ENCODE peak calls at places on chromosomes 6 and 20, in five cellular contexts. H is GM12878, S is K562, M is HepG2, Y is H1. D is an unnamed sample.

GRCh38 chr20:50312682-50313187 is 122.1 kb downstream of the CEBPB start:
- DNase-seq in Y (no peak), H (no peak), M (no peak), S (no peak), D (no peak)

GRCh38 chr6:106874481-106874880 is 100.0 kb downstream of the CD24 start:
- DNase-seq in S (no peak), Y (no peak), H (no peak), M (no peak), D (no peak)

GRCh38 chr6:52507557-52508260 is 69.2 kb downstream of the TRAM2 start:
- DNase-seq in M (no peak), H (no peak), Y (no peak), S (peak), D (no peak)

GRCh38 chr20:52665441-52665840 is 306.7 kb upstream of the TSHZ2 start:
- DNase-seq in H (no peak), Y (no peak), M (no peak), S (no peak), D (no peak)

GRCh38 chr6:100376103-100376502 is 88.6 kb downstream of the SIM1 start:
- DNase-seq in M (no peak), S (no peak), H (no peak), Y (no peak), D (peak)

GRCh38 chr20:19341348-19342053 is 129.1 kb downstream of the SLC24A3 start:
- DNase-seq in H (no peak), Y (no peak), M (no peak), S (no peak), D (no peak)

GRCh38 chr6:168060521-168060931 is 18.5 kb downstream of the FRMD1 start:
- DNase-seq in H (no peak), S (peak), Y (no peak), M (peak), D (no peak)

GRCh38 chr20:63878855-63879254 is 13.8 kb downstream of the TPD52L2 start:
- DNase-seq in H (no peak), M (no peak), S (no peak), Y (no peak), D (no peak)

GRCh38 chr20:38878798-38879197 is 47.4 kb upstream of the FAM83D start:
- DNase-seq in S (peak), Y (no peak), M (peak), H (no peak), D (no peak)

GRCh38 chr20:13302647-13303425 is 81.8 kb downstream of the ISM1 start:
- DNase-seq in Y (no peak), M (peak), S (peak), H (no peak), D (no peak)

GRCh38 chr6:17602888-17603287 is 2.8 kb downstream of the FAM8A1 start:
- DNase-seq in H (no peak), M (peak), S (no peak), Y (no peak), D (no peak)

GRCh38 chr6:130143709-130144108 is 79.0 kb downstream of the SAMD3 start:
- DNase-seq in Y (no peak), M (no peak), H (no peak), S (no peak), D (no peak)

GRCh38 chr6:32069460-32069859 is 31.2 kb downstream of the CYP21A2 start:
- DNase-seq in Y (no peak), M (no peak), S (no peak), H (no peak), D (no peak)

GRCh38 chr6:50815436-50816114 is 3.1 kb upstream of the TFAP2B start:
- DNase-seq in M (no peak), S (peak), H (no peak), Y (no peak), D (no peak)

GRCh38 chr6:158041370-158041769 is 59.7 kb downstream of the SYNJ2 start:
- DNase-seq in M (no peak), H (no peak), Y (no peak), S (no peak), D (no peak)

GRCh38 chr6:31861919-31862343 is 690 bp downstream of the NEU1 start:
- DNase-seq in H (no peak), S (no peak), Y (no peak), M (no peak), D (no peak)

GRCh38 chr6:66751630-66752029 is 1044.6 kb upstream of the EYS start:
- DNase-seq in S (no peak), M (no peak), Y (no peak), H (no peak), D (no peak)

GRCh38 chr6:169944415-169944814 is 193.0 kb downstream of the ERMARD start:
- DNase-seq in H (no peak), S (no peak), M (no peak), Y (no peak), D (no peak)

GRCh38 chr20:52312131-52312729 is 120.7 kb upstream of the ZFP64 start:
- DNase-seq in S (peak), H (peak), M (peak), Y (no peak), D (peak)

GRCh38 chr6:92159046-92159445 is 1260.3 kb downstream of the EPHA7 start:
- DNase-seq in Y (no peak), H (no peak), S (no peak), M (no peak), D (no peak)

GRCh38 chr6:22295145-22295544 is 1.7 kb downstream of the PRL start:
- DNase-seq in H (no peak), S (no peak), M (no peak), Y (no peak), D (no peak)

GRCh38 chr6:161434331-161434730 is 160.5 kb upstream of the AGPAT4 start:
- DNase-seq in S (no peak), M (no peak), H (no peak), Y (no peak), D (no peak)

GRCh38 chr6:56483929-56484328 is 158.8 kb downstream of the DST start:
- DNase-seq in S (no peak), Y (no peak), H (no peak), M (no peak), D (no peak)

GRCh38 chr20:1803216-1804128 is 91.7 kb upstream of the SIRPA start:
- DNase-seq in Y (peak), S (no peak), M (no peak), H (no peak), D (peak)
- TF ChIP-seq GABPA in Y (no peak), S (no peak), M (no peak), H (no peak), D (peak)

DNA sequence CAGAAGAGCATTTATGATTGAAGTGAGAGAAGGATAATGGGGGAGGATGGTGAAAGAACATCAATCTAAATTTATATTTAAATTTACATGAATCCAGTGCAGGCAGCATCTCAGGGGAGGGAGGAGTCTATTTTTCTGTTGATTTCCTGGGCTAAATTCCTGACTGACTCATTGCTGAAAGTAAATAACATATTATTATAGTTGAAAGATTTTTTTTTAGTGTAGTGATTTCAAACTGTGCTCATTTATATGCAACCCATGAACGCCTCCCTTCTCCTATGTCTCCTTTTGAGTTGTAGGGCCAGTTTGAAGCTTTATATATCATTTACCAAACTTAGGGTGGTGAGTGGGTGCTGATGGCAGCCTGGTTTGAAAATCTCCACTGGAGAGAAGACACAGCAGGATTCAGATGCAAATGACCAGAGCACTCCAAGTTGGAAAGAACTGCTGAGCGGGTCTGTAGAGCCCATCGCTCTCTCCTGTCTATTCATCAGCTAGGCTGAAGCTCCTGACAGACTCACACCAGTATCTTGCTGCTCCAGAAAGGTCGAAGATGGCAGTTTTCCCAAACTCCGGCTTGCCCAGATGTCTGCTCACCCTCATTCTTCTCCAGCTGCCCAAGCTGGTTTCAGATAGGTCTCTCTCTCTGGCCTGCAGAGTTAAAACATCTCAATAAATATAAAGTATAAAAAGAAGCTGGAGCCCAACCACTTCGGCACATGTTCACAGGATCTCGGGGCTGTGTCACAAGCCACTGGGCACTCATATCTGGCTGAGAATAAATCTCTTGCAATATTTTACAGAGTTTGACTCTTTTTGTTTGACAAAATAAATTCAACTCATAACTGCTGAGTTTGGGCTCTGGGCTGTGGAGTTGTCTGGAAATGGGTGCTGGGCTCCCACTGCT is 18.3 kb downstream of the BTN2A1 start:
- DNase-seq in H (no peak), M (peak), S (peak), Y (no peak), D (no peak)
- H3K27ac ChIP-seq in H (no peak), M (peak), S (peak), Y (no peak), D (peak)

GRCh38 chr6:7176208-7176607 is 68.4 kb downstream of the RREB1 start:
- DNase-seq in S (no peak), H (no peak), Y (no peak), M (no peak), D (no peak)

GRCh38 chr6:7171733-7172132 is 64.0 kb downstream of the RREB1 start:
- DNase-seq in M (no peak), H (no peak), Y (no peak), S (peak), D (no peak)

GRCh38 chr6:7175463-7175862 is 67.7 kb downstream of the RREB1 start:
- DNase-seq in Y (no peak), S (no peak), H (no peak), M (no peak), D (no peak)

GRCh38 chr6:7172605-7173185 is 64.9 kb downstream of the RREB1 start:
- DNase-seq in M (no peak), H (no peak), Y (no peak), S (peak), D (no peak)

GRCh38 chr6:7173843-7174503 is 66.2 kb downstream of the RREB1 start:
- DNase-seq in M (no peak), Y (no peak), H (no peak), S (peak), D (no peak)
- TF ChIP-seq GABPA in M (no peak), Y (no peak), H (no peak), S (peak), D (no peak)

DNA sequence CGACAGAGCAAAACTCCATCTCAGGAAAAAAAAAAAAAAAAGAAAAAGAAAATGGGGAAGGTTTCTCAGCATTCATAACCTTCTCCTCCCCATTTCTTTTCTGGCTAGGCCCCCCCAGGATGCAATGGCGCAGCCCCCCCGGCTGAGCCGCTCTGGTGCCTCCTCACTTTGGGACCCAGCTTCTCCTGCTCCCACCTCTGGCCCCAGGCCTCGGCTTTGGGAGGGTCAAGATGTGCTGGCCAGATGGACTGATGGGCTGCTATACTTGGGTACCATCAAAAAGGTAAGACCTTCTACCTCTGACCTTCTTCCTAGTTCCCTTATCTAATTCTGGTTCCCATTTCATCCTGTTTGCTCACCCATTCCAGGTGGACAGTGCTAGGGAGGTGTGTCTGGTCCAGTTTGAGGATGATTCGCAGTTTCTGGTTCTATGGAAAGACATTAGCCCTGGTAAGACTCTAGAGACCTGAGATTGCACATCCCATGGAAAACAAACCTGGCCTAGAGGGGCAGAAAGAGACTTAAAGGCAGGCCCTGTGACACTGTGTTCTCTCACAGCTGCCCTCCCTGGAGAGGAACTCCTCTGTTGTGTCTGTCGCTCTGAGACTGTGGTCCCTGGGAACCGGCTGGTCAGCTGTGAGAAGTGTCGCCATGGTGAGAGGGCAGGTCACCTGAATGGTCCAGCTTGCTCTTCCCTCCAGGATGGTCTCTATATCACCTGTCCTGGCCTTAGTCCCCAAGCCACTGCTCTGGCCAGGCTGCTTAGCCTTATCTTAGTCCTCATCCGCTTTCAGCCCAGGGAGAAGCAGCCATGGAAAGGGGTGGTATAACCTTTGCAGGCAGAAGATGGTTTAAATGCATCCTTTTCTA is 1.6 kb downstream of the PHF1 start:
- DNase-seq in M (no peak), Y (no peak), H (no peak), S (no peak), D (no peak)
- H3K27ac ChIP-seq in M (no peak), Y (no peak), H (no peak), S (no peak), D (no peak)

GRCh38 chr6:122580731-122581130 is 29.5 kb upstream of the PKIB start:
- DNase-seq in Y (no peak), S (peak), H (no peak), M (peak), D (no peak)
- TF ChIP-seq GABPA in Y (no peak), S (no peak), H (no peak), M (no peak), D (no peak)

GRCh38 chr20:20734475-20734948 is 22.1 kb upstream of the RALGAPA2 start:
- DNase-seq in M (no peak), H (peak), S (no peak), Y (no peak), D (peak)
- H3K27ac ChIP-seq in M (no peak), H (peak), S (no peak), Y (no peak), D (peak)

DNA sequence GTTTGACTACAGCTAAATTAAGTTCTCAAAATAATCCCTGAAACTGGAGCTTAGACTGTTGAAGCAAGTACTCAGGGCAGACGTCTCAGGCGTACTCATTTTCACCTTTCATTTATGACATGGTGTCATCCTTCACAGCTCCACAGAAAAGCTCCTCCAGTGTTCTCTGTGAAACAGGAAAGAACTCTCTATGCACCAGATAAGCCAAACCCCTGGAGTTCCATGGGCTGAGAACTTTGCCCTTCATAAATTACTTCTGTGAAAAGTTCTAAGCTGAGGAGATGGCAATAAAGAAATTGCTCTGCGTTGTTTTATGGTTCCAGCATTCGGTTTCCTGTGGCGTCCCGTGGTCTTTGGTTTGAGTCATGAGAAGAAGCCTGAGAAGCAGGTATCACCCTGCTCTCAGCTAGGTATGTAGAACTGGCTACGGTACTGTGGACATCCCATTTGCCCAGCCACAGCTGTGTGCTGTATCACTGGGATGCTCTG is 20.2 kb upstream of the RREB1 start:
- DNase-seq in H (peak), M (no peak), S (no peak), Y (no peak), D (no peak)
- TF ChIP-seq GABPA in H (no peak), M (no peak), S (no peak), Y (no peak), D (no peak)

GRCh38 chr20:57275334-57275733 is 8.9 kb upstream of the BMP7 start:
- DNase-seq in H (no peak), Y (no peak), S (no peak), M (no peak), D (no peak)
- H3K27ac ChIP-seq in H (no peak), Y (no peak), S (no peak), M (no peak), D (no peak)

DNA sequence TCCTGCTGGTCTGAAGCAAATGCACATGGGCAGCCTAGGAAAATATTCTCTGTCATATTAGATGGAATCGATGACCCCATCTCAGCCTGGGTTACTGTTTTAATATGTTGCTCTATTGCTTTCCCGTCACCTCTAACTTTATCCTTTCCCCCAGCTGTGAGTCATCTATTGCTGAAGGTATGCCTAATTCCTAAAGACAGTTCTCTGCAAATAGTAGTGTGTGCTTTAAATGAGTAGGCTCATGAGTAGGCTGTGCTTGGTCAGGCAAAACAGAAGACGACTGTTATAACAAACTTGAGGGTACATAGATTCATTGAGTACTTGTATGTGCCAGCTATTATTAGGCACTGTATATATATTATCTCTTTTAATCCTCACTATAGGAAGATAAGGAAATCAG is 47.2 kb downstream of the CTNNBL1 start:
- DNase-seq in S (no peak), M (peak), Y (no peak), H (no peak), D (no peak)
- TF ChIP-seq GABPA in S (no peak), M (no peak), Y (no peak), H (no peak), D (no peak)